ENCODE peak calls at places on chromosomes 1 and 21, in four cellular contexts. One of them, this sample, is unnamed.

GRCh38 chr1:182608850-182609610 is 4.8 kb upstream of the RGS16 start:
- DNase-seq in stimulated activated CD4-positive, alpha-beta T cell treated with anti-CD3 and anti-CD28 coated beads, Interleukin-12 subunit alpha, Interleukin-12 subunit beta, amount 100 ng/mL, for 24 hours: no peak
- DNase-seq in A549: no peak
- DNase-seq in NCI-H1105: no peak
- DNase-seq in this sample: no peak

GRCh38 chr21:29349702-29350101 is 51.0 kb downstream of the BACH1 start:
- DNase-seq in A549: no peak
- DNase-seq in NCI-H1105: peak
- DNase-seq in stimulated activated CD4-positive, alpha-beta T cell treated with anti-CD3 and anti-CD28 coated beads, Interleukin-12 subunit alpha, Interleukin-12 subunit beta, amount 100 ng/mL, for 24 hours: no peak
- DNase-seq in this sample: peak

GRCh38 chr1:204314893-204315735 is 44.6 kb downstream of the PLEKHA6 start:
- DNase-seq in stimulated activated CD4-positive, alpha-beta T cell treated with anti-CD3 and anti-CD28 coated beads, Interleukin-12 subunit alpha, Interleukin-12 subunit beta, amount 100 ng/mL, for 24 hours: no peak
- DNase-seq in A549: no peak
- DNase-seq in NCI-H1105: no peak
- DNase-seq in this sample: no peak

GRCh38 chr1:16172964-16173446 is 17.1 kb upstream of the EPHA2 start:
- DNase-seq in NCI-H1105: no peak
- DNase-seq in A549: no peak
- DNase-seq in stimulated activated CD4-positive, alpha-beta T cell treated with anti-CD3 and anti-CD28 coated beads, Interleukin-12 subunit alpha, Interleukin-12 subunit beta, amount 100 ng/mL, for 24 hours: no peak
- DNase-seq in this sample: no peak

GRCh38 chr1:208243851-208244583 is at the start of gene PLXNA2:
- DNase-seq in stimulated activated CD4-positive, alpha-beta T cell treated with anti-CD3 and anti-CD28 coated beads, Interleukin-12 subunit alpha, Interleukin-12 subunit beta, amount 100 ng/mL, for 24 hours: no peak
- DNase-seq in NCI-H1105: peak
- DNase-seq in A549: peak
- DNase-seq in this sample: peak

GRCh38 chr1:190373705-190374336 is 103.8 kb downstream of the BRINP3 start:
- DNase-seq in NCI-H1105: no peak
- DNase-seq in stimulated activated CD4-positive, alpha-beta T cell treated with anti-CD3 and anti-CD28 coated beads, Interleukin-12 subunit alpha, Interleukin-12 subunit beta, amount 100 ng/mL, for 24 hours: no peak
- DNase-seq in A549: no peak
- DNase-seq in this sample: no peak

GRCh38 chr1:31955917-31956736 is 18.0 kb upstream of the PTP4A2 start:
- DNase-seq in NCI-H1105: no peak
- DNase-seq in A549: peak
- DNase-seq in stimulated activated CD4-positive, alpha-beta T cell treated with anti-CD3 and anti-CD28 coated beads, Interleukin-12 subunit alpha, Interleukin-12 subunit beta, amount 100 ng/mL, for 24 hours: peak
- DNase-seq in this sample: no peak

GRCh38 chr1:225811622-225812487 is 1.9 kb downstream of the EPHX1 start:
- DNase-seq in A549: peak
- DNase-seq in NCI-H1105: no peak
- DNase-seq in stimulated activated CD4-positive, alpha-beta T cell treated with anti-CD3 and anti-CD28 coated beads, Interleukin-12 subunit alpha, Interleukin-12 subunit beta, amount 100 ng/mL, for 24 hours: no peak
- DNase-seq in this sample: peak

GRCh38 chr21:44914176-44914874 is 6.4 kb downstream of the ITGB2 start:
- DNase-seq in A549: no peak
- DNase-seq in stimulated activated CD4-positive, alpha-beta T cell treated with anti-CD3 and anti-CD28 coated beads, Interleukin-12 subunit alpha, Interleukin-12 subunit beta, amount 100 ng/mL, for 24 hours: no peak
- DNase-seq in NCI-H1105: no peak
- DNase-seq in this sample: no peak

GRCh38 chr1:232305020-232305419 is 324.9 kb downstream of the SIPA1L2 start:
- DNase-seq in stimulated activated CD4-positive, alpha-beta T cell treated with anti-CD3 and anti-CD28 coated beads, Interleukin-12 subunit alpha, Interleukin-12 subunit beta, amount 100 ng/mL, for 24 hours: no peak
- DNase-seq in A549: no peak
- DNase-seq in NCI-H1105: no peak
- DNase-seq in this sample: no peak

GRCh38 chr1:216528816-216529215 is 105.6 kb upstream of the USH2A start:
- DNase-seq in NCI-H1105: no peak
- DNase-seq in A549: no peak
- DNase-seq in stimulated activated CD4-positive, alpha-beta T cell treated with anti-CD3 and anti-CD28 coated beads, Interleukin-12 subunit alpha, Interleukin-12 subunit beta, amount 100 ng/mL, for 24 hours: no peak
- DNase-seq in this sample: no peak

GRCh38 chr1:115969509-115969908 is 6.8 kb upstream of the SLC22A15 start:
- DNase-seq in NCI-H1105: no peak
- DNase-seq in A549: no peak
- DNase-seq in stimulated activated CD4-positive, alpha-beta T cell treated with anti-CD3 and anti-CD28 coated beads, Interleukin-12 subunit alpha, Interleukin-12 subunit beta, amount 100 ng/mL, for 24 hours: no peak
- DNase-seq in this sample: peak

GRCh38 chr1:231678021-231678432 is 51.4 kb downstream of the DISC1 start:
- DNase-seq in NCI-H1105: no peak
- DNase-seq in stimulated activated CD4-positive, alpha-beta T cell treated with anti-CD3 and anti-CD28 coated beads, Interleukin-12 subunit alpha, Interleukin-12 subunit beta, amount 100 ng/mL, for 24 hours: no peak
- DNase-seq in A549: no peak
- DNase-seq in this sample: no peak

This sample was measured in DMS 273 treated with DMSO at 0.1 percent for 48 hours.